ENCODE peak calls at places on chromosomes 6 and 20, in five cellular contexts. I is neuronal stem cell, J is dorsolateral prefrontal cortex, P is A549, B is lower lobe of right lung. C is an unnamed sample.

GRCh38 chr20:63315240-63315981 is 22.4 kb downstream of the COL20A1 start:
- DNase-seq in I (no peak), J (no peak), P (no peak), B (peak; percentile 30), C (peak; percentile 9)

GRCh38 chr20:50339196-50339901 is 148.7 kb downstream of the CEBPB start:
- DNase-seq in I (no peak), J (no peak), P (no peak), B (no peak), C (no peak)

GRCh38 chr6:85579581-85579980 is 14.1 kb downstream of the SNX14 start:
- DNase-seq in I (no peak), J (no peak), P (no peak), B (no peak), C (no peak)

GRCh38 chr20:24309596-24309995 is 159.8 kb upstream of the SYNDIG1 start:
- DNase-seq in I (no peak), J (no peak), P (peak; percentile 18), B (no peak), C (no peak)

GRCh38 chr6:126077810-126078791 is 91.8 kb downstream of the TRMT11 start:
- DNase-seq in I (no peak), J (no peak), P (no peak), B (no peak), C (no peak)

GRCh38 chr20:18225652-18226051 is 62.7 kb upstream of the ZNF133 start:
- DNase-seq in I (no peak), J (no peak), P (no peak), B (no peak), C (no peak)

GRCh38 chr6:16146527-16146955 is 17.7 kb downstream of the MYLIP start:
- DNase-seq in I (no peak), J (no peak), P (no peak), B (no peak), C (no peak)

GRCh38 chr6:131755597-131755996 is 44.8 kb upstream of the CTAGE9 start:
- DNase-seq in I (no peak), J (no peak), P (no peak), B (no peak), C (no peak)

GRCh38 chr6:27873101-27874030 is 38.8 kb downstream of the OR2B2 start:
- DNase-seq in I (peak; percentile 67), J (no peak), P (peak; percentile 83), B (peak; percentile 73), C (peak; percentile 53)

GRCh38 chr6:106183430-106183829 is 97.3 kb downstream of the PRDM1 start:
- DNase-seq in I (no peak), J (no peak), P (no peak), B (no peak), C (no peak)

GRCh38 chr6:96649926-96650325 is 87.0 kb downstream of the FHL5 start:
- DNase-seq in I (no peak), J (no peak), P (no peak), B (no peak), C (no peak)

GRCh38 chr6:8238772-8239683 is 136.7 kb upstream of the EEF1E1 start:
- DNase-seq in I (peak; percentile 26), J (no peak), P (no peak), B (no peak), C (no peak)

GRCh38 chr6:105459884-105460283 is 57.0 kb upstream of the PREP start:
- DNase-seq in I (no peak), J (no peak), P (peak; percentile 12), B (no peak), C (no peak)

GRCh38 chr20:62044671-62045070 is 21.0 kb downstream of the TAF4 start:
- DNase-seq in I (no peak), J (no peak), P (no peak), B (peak; percentile 12), C (peak; percentile 0)

GRCh38 chr20:44734938-44735337 is 10.7 kb upstream of the KCNK15 start:
- DNase-seq in I (no peak), J (no peak), P (peak; percentile 81), B (no peak), C (no peak)

GRCh38 chr20:7085448-7085847 is 318.0 kb downstream of the BMP2 start:
- DNase-seq in I (no peak), J (no peak), P (no peak), B (no peak), C (no peak)

GRCh38 chr6:74068945-74069570 is 373.1 kb downstream of the CD109 start:
- DNase-seq in I (no peak), J (no peak), P (no peak), B (no peak), C (no peak)

GRCh38 chr6:135088818-135089809 is 34.5 kb upstream of the HBS1L start:
- DNase-seq in I (no peak), J (no peak), P (peak; percentile 2), B (no peak), C (no peak)

GRCh38 chr6:121310495-121310894 is 23.8 kb downstream of the TBC1D32 start:
- DNase-seq in I (no peak), J (no peak), P (no peak), B (no peak), C (no peak)

GRCh38 chr20:17556842-17557674 is 12.8 kb upstream of the DSTN start:
- DNase-seq in I (no peak), J (no peak), P (no peak), B (peak; percentile 74), C (peak; percentile 76)

GRCh38 chr20:60035-60918 is 27.2 kb upstream of the DEFB125 start:
- DNase-seq in I (no peak), J (no peak), P (peak; percentile 35), B (no peak), C (no peak)

GRCh38 chr20:11845311-11845710 is 72.4 kb upstream of the BTBD3 start:
- DNase-seq in I (no peak), J (no peak), P (no peak), B (no peak), C (no peak)

GRCh38 chr20:47379433-47380150 is 23.1 kb upstream of the ZMYND8 start:
- DNase-seq in I (no peak), J (no peak), P (peak; percentile 92), B (no peak), C (no peak)

GRCh38 chr6:114421219-114421618 is 78.4 kb upstream of the HS3ST5 start:
- DNase-seq in I (no peak), J (no peak), P (no peak), B (no peak), C (no peak)

GRCh38 chr20:49858076-49858565 is 45.5 kb downstream of the SLC9A8 start:
- DNase-seq in I (no peak), J (no peak), P (no peak), B (no peak), C (no peak)

GRCh38 chr6:25788305-25788922 is 33.9 kb downstream of the SLC17A4 start:
- DNase-seq in I (no peak), J (no peak), P (peak; percentile 57), B (peak; percentile 44), C (no peak)

GRCh38 chr6:12420626-12421025 is 130.5 kb downstream of the EDN1 start:
- DNase-seq in I (peak; percentile 11), J (no peak), P (peak; percentile 33), B (no peak), C (no peak)
- H3K27ac ChIP-seq in I (no peak overlapping the region), J (no peak overlapping the region), P (peak overlapping the region; percentile 72), B (no peak overlapping the region), C (no peak overlapping the region)

DNA sequence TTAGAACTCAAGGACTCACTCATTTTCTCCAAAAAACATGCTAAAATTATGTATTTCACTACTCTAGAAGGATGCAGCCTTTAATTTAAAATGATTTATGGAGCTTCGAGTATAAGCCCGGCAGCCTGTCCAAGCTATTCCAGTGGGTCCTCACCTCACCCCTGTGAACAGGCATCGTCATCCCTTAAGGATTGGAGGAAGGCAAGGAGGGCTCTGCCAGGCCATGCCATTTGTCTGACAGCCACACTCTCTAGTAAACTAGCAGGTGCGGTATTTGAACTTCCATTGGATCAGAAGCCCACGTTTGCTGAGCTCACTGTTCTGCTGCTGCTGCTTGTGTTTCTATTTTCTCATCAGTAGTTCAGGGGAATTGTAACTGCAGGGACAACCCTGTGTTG is 39.8 kb upstream of the NAA20 start:
- DNase-seq in I (no peak), J (no peak), P (no peak), B (no peak), C (no peak)
- H3K4me3 ChIP-seq in I (no peak overlapping the region), J (peak overlapping the region; percentile 73), P (peak overlapping the region; percentile 65), B (peak overlapping the region; percentile 66), C (peak overlapping the region; percentile 60)

GRCh38 chr20:1465470-1466210 is 1.0 kb downstream of the NSFL1C start:
- DNase-seq in I (no peak), J (no peak), P (no peak), B (no peak), C (no peak)
- H3K27ac ChIP-seq in I (no peak overlapping the region), J (peak overlapping the region; percentile 86), P (peak overlapping the region; percentile 97), B (peak overlapping the region; percentile 88), C (peak overlapping the region; percentile 90)

GRCh38 chr6:2764610-2765165 is 505 bp upstream of the WRNIP1 start:
- DNase-seq in I (no peak), J (peak; percentile 75), P (peak; percentile 69), B (peak; percentile 67), C (peak; percentile 42)

GRCh38 chr6:2763876-2764540 is 1.2 kb upstream of the WRNIP1 start:
- DNase-seq in I (no peak), J (no peak), P (peak; percentile 28), B (peak; percentile 53), C (no peak)

GRCh38 chr6:2766767-2767314 is 1.6 kb downstream of the WRNIP1 start:
- DNase-seq in I (no peak), J (no peak), P (no peak), B (no peak), C (no peak)

GRCh38 chr6:2765896-2766766 is 938 bp downstream of the WRNIP1 start:
- DNase-seq in I (peak; percentile 46), J (no peak), P (peak; percentile 26), B (peak; percentile 75), C (peak; percentile 46)

GRCh38 chr6:2765166-2765895 is at the start of gene WRNIP1:
- DNase-seq in I (peak; percentile 99), J (peak; percentile 99), P (peak; percentile 98), B (peak; percentile 99), C (peak; percentile 98)
- H3K4me3 ChIP-seq in I (peak within 1 kb of the TSS; percentile 66), J (peak within 1 kb of the TSS; percentile 66), P (peak within 1 kb of the TSS; percentile 96), B (peak within 1 kb of the TSS; percentile 87), C (peak within 1 kb of the TSS; percentile 90)

GRCh38 chr6:13268914-13269532 is 59.3 kb downstream of the TBC1D7 start:
- DNase-seq in I (no peak), J (no peak), P (no peak), B (no peak), C (no peak)
- H3K27ac ChIP-seq in I (no peak overlapping the region), J (no peak overlapping the region), P (no peak overlapping the region), B (peak overlapping the region; percentile 38), C (no peak overlapping the region)